ENCODE peak calls at places on chromosomes 12 and 14, in four cellular contexts. C, Y, J and G are unnamed samples.
A peak's percentile ranks its signal among the peaks of the same experiment; 100 is the strongest.

GRCh38 chr14:75864352-75864751 is 117.4 kb downstream of the TGFB3 start:
- DNase-seq in C (no peak), Y (no peak), J (no peak), G (no peak)

GRCh38 chr12:109765493-109765810 is 51.8 kb downstream of the FAM222A start:
- DNase-seq in C (no peak), Y (no peak), J (no peak), G (no peak)

GRCh38 chr12:3732901-3733300 is 20.0 kb downstream of the CRACR2A start:
- DNase-seq in C (no peak), Y (no peak), J (no peak), G (no peak)

GRCh38 chr12:57099766-57100165 is 10.9 kb downstream of the NAB2 start:
- DNase-seq in C (no peak), Y (no peak), J (no peak), G (no peak)

GRCh38 chr12:68198490-68199086 is 27.0 kb downstream of the IL26 start:
- DNase-seq in C (no peak), Y (no peak), J (no peak), G (no peak)

GRCh38 chr12:89353188-89353822 is 1.0 kb upstream of the DUSP6 start:
- DNase-seq in C (peak; percentile 39), Y (peak; percentile 89), J (peak; percentile 70), G (peak; percentile 17)

GRCh38 chr12:50224026-50224692 is 57.0 kb upstream of the CERS5 start:
- DNase-seq in C (no peak), Y (no peak), J (no peak), G (peak; percentile 43)

GRCh38 chr14:103346286-103346685 is 12.2 kb downstream of the EIF5 start:
- DNase-seq in C (no peak), Y (no peak), J (no peak), G (no peak)

GRCh38 chr12:89882051-89882450 is 173.4 kb upstream of the ATP2B1 start:
- DNase-seq in C (no peak), Y (no peak), J (no peak), G (no peak)

GRCh38 chr12:2615665-2616387 is 178.9 kb upstream of the FKBP4 start:
- DNase-seq in C (no peak), Y (peak; percentile 1), J (no peak), G (no peak)

GRCh38 chr12:107125833-107126232 is 32.5 kb upstream of the CRY1 start:
- DNase-seq in C (no peak), Y (peak; percentile 10), J (no peak), G (no peak)

GRCh38 chr12:88299567-88300101 is 157.5 kb downstream of the TMTC3 start:
- DNase-seq in C (no peak), Y (no peak), J (no peak), G (no peak)

GRCh38 chr12:76976777-76977465 is 88.4 kb downstream of the E2F7 start:
- DNase-seq in C (no peak), Y (no peak), J (no peak), G (no peak)

GRCh38 chr12:130712346-130713065 is 3.6 kb downstream of the RIMBP2 start:
- DNase-seq in C (no peak), Y (no peak), J (no peak), G (no peak)

GRCh38 chr12:80946591-80946990 is 8.9 kb upstream of the LIN7A start:
- DNase-seq in C (no peak), Y (no peak), J (no peak), G (no peak)

GRCh38 chr14:70662816-70663215 is 21.1 kb downstream of the TTC9 start:
- DNase-seq in C (no peak), Y (no peak), J (no peak), G (no peak)
- H3K4me1 ChIP-seq in C (no peaks in the 10 kb centered on the region), Y (no peaks in the 10 kb centered on the region), J (peaks cover 3% of the 10 kb centered on the region), G (peaks cover 88% of the 10 kb centered on the region)

GRCh38 chr12:65740506-65740872 is 83.8 kb upstream of the HMGA2 start:
- DNase-seq in C (no peak), Y (no peak), J (no peak), G (no peak)
- H3K4me3 ChIP-seq in C (no peak overlapping the region), Y (no peak overlapping the region), J (peak overlapping the region; percentile 73), G (peak overlapping the region; percentile 38)

DNA sequence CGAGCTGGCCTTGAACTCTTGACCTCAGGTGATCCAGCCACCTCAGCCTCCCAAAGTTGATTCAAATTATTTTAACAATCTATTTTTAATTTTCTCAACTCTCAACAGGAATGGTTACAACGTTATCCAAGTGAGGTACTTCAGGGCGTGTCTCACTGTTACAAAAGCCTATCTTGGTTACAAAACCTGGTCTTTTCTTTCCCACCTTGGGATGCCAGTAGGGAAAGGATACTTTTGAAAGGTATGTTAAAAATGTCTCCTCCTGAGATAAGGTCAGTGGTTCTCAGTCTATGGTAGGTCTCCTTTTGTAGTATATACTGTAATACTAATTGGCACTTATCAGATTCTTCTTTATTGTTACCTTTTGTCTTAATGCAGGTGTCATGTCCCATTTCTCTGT is 4.9 kb downstream of the SPTSSA start:
- DNase-seq in C (no peak), Y (no peak), J (no peak), G (no peak)
- H3K4me1 ChIP-seq in C (peaks cover 13% of the 10 kb centered on the region), Y (peaks cover 15% of the 10 kb centered on the region), J (peaks cover 15% of the 10 kb centered on the region), G (peaks cover 14% of the 10 kb centered on the region)

DNA sequence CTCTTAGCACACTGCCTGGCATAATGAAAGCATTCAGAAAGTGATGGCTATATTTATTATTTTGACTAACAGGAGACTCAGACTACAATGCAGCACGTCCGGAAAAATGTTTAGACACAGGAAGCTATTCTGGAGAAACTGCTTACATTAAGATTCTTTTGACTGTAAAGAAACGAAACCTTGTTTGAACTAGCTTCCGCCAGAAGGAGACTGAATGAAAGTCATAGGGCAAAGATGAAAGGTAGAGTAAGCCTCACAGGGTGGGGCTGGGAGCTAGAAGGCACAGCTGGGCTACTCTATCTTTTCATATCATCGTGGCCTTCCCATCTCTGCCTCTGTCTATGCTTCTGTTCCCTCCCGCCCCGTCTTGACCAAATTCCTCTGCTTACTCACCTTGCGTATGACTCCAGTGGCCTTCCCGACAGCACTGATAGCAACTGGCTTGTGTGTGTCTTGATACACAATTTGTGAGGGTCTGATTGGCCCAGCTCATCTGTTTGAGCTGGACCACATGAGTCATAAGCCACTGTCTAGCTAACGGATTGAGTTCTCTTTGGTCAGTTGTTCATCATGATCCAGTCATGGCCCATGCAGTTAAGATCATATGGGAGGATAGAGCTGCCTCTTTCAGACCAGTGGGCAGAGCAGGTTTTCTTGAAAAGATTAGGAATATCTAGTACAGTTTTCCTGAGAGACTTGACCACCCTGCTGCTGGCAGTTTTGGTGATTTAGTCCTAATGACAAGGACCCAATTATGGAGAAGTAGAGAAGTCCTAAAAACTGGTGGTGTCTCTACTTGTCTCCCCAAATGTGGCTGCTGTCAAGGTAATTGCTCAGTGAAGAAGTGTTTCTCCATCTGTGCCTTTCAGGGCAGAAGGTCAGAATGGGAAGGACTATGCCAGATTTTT is 151.5 kb upstream of the SLC38A2 start:
- DNase-seq in C (no peak), Y (no peak), J (no peak), G (no peak)
- H3K4me3 ChIP-seq in C (no peak overlapping the region), Y (no peak overlapping the region), J (no peak overlapping the region), G (peak overlapping the region; percentile 28)

DNA sequence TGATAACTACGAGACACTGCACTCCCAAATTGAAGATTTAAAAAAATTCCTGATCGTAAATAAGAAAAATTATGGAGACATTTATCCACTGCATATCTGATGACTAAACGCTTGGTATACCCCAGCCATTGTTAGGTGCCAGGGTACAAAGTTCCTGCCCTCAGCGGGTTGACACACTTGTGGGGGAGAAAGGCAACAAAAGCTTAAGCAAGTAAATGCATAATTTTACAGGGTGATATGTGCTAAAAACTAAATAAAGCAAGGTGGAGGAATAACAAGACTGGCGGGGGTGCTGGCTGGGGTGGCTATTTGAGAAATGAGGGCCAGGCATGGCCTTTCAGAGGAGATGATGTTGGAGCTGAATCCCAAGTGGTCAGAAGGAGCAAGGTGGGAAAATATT is 25.0 kb downstream of the BICD1 start:
- DNase-seq in C (no peak), Y (no peak), J (no peak), G (no peak)
- H3K4me1 ChIP-seq in C (peaks cover 12% of the 10 kb centered on the region), Y (no peaks in the 10 kb centered on the region), J (no peaks in the 10 kb centered on the region), G (peaks cover 7% of the 10 kb centered on the region)

GRCh38 chr14:60646202-60646886 is 2.9 kb downstream of the SIX1 start:
- DNase-seq in C (no peak), Y (no peak), J (no peak), G (no peak)
- H3K4me3 ChIP-seq in C (no peak overlapping the region), Y (no peak overlapping the region), J (peak overlapping the region; percentile 91), G (no peak overlapping the region)

DNA sequence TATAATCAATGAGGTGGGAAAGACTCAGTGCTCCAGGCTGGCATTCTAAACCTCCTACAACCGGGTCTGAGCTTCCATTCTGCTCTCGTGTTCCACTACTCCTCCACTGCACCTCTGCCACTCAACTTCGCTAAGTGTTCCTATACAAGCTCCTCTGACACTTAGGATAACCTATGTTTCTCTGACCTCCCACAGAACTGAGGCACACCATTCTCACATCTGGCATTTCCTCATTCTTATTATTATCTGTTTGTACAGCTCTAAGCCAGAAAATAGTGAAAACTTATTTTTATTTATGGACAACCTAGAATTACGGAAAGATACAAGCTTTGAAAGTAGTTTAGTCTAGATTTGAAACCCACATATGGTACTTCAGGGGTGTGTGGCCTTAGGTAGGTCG is 127.0 kb downstream of the MED13L start:
- DNase-seq in C (no peak), Y (peak; percentile 33), J (no peak), G (no peak)
- H3K4me1 ChIP-seq in C (peaks cover 46% of the 10 kb centered on the region), Y (peaks cover 62% of the 10 kb centered on the region), J (peaks cover 68% of the 10 kb centered on the region), G (peaks cover 11% of the 10 kb centered on the region)

DNA sequence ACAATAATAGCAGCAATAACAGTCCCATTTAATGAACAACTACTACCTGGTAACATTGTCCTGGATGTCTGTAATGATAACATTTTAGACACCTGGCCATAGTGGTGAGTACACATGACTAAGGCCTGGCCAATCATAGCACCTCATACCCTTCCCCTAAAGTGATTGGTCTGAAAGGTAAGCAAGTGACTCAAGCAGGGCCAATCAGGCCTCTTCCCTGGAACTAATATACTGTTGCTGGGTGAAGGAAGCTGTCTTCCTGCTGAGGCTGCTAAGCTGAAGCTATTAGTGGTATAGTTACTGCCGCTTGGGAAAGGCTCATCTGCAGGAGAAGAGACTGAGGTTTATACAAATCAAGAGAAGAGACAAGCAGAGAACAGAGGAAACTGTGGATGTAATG is 18.7 kb upstream of the NOS1 start:
- DNase-seq in C (no peak), Y (no peak), J (no peak), G (no peak)
- H3K4me3 ChIP-seq in C (no peak overlapping the region), Y (no peak overlapping the region), J (no peak overlapping the region), G (no peak overlapping the region)